ENCODE peak calls at places on chromosomes 16 and 17, in six cellular contexts. D is CD4-positive, alpha-beta memory T cell; M is A549; X is tibial artery; C is thyroid gland; R is IMR-90. V is an unnamed sample.
A peak's percentile ranks its signal among the peaks of the same experiment; 100 is the strongest.

GRCh38 chr16:50196736-50197135 is 43.6 kb downstream of the TENT4B start:
- DNase-seq in D (peak; percentile 46), M (no peak), X (no peak), C (no peak), R (peak; percentile 41), V (no peak)

GRCh38 chr17:65485388-65486299 is 75.8 kb downstream of the AXIN2 start:
- DNase-seq in D (no peak), M (no peak), X (peak; percentile 73), C (peak; percentile 98), R (no peak), V (peak; percentile 91)

GRCh38 chr17:42472709-42473521 is 14.2 kb downstream of the ATP6V0A1 start:
- DNase-seq in D (no peak), M (peak; percentile 45), X (no peak), C (no peak), R (peak; percentile 93), V (no peak)

GRCh38 chr16:9946022-9946720 is 236.1 kb downstream of the GRIN2A start:
- DNase-seq in D (no peak), M (no peak), X (no peak), C (no peak), R (no peak), V (no peak)

GRCh38 chr16:74743668-74744299 is 30.8 kb downstream of the FA2H start:
- DNase-seq in D (no peak), M (peak; percentile 99), X (no peak), C (peak; percentile 95), R (peak; percentile 79), V (no peak)

GRCh38 chr17:2710804-2711607 is 558 bp downstream of the CLUH start:
- DNase-seq in D (peak; percentile 34), M (no peak), X (no peak), C (no peak), R (no peak), V (peak; percentile 76)

GRCh38 chr17:73436966-73437365 is 125.2 kb upstream of the CDC42EP4 start:
- DNase-seq in D (no peak), M (no peak), X (no peak), C (no peak), R (peak; percentile 4), V (no peak)

GRCh38 chr17:46028374-46028773 is 29.3 kb downstream of the STH start:
- DNase-seq in D (no peak), M (no peak), X (no peak), C (no peak), R (no peak), V (no peak)

GRCh38 chr16:29784901-29785500 is 5.5 kb upstream of the KIF22 start:
- DNase-seq in D (peak; percentile 70), M (peak; percentile 38), X (peak; percentile 49), C (peak; percentile 93), R (peak; percentile 22), V (peak; percentile 86)

GRCh38 chr17:40558651-40559015 is 6.6 kb downstream of the CCR7 start:
- DNase-seq in D (no peak), M (no peak), X (no peak), C (no peak), R (no peak), V (no peak)

GRCh38 chr17:13584701-13585080 is 17.0 kb downstream of the HS3ST3A1 start:
- DNase-seq in D (no peak), M (no peak), X (no peak), C (no peak), R (peak; percentile 76), V (no peak)

GRCh38 chr17:45580914-45581313 is 90.4 kb upstream of the PLEKHM1 start:
- DNase-seq in D (no peak), M (peak; percentile 15), X (no peak), C (no peak), R (no peak), V (no peak)

GRCh38 chr16:64440421-64440831 is 681.4 kb downstream of the CDH11 start:
- DNase-seq in D (no peak), M (peak; percentile 32), X (peak; percentile 27), C (peak; percentile 7), R (peak; percentile 99), V (no peak)

GRCh38 chr16:64440005-64440404 is 681.9 kb downstream of the CDH11 start:
- DNase-seq in D (no peak), M (no peak), X (no peak), C (no peak), R (no peak), V (no peak)

GRCh38 chr16:64437706-64438329 is 684.0 kb downstream of the CDH11 start:
- DNase-seq in D (no peak), M (no peak), X (no peak), C (no peak), R (no peak), V (no peak)

GRCh38 chr16:64434526-64435069 is 687.3 kb downstream of the CDH11 start:
- DNase-seq in D (no peak), M (no peak), X (no peak), C (no peak), R (no peak), V (no peak)
- H3K9me3 ChIP-seq in D (no peaks in the 10 kb centered on the region), M (no peaks in the 10 kb centered on the region), X (no peaks in the 10 kb centered on the region), C (no peaks in the 10 kb centered on the region), R (peaks cover 2% of the 10 kb centered on the region), V (no peaks in the 10 kb centered on the region)

GRCh38 chr17:77455878-77456234 is 315.1 kb downstream of the SEC14L1 start:
- DNase-seq in D (no peak), M (no peak), X (no peak), C (no peak), R (no peak), V (no peak)

GRCh38 chr17:77456271-77456950 is 315.6 kb downstream of the SEC14L1 start:
- DNase-seq in D (peak; percentile 57), M (no peak), X (no peak), C (no peak), R (no peak), V (no peak)

GRCh38 chr17:77454560-77455095 is 313.9 kb downstream of the SEC14L1 start:
- DNase-seq in D (no peak), M (no peak), X (no peak), C (no peak), R (no peak), V (no peak)

GRCh38 chr17:77453613-77454559 is 313.1 kb downstream of the SEC14L1 start:
- DNase-seq in D (peak; percentile 65), M (no peak), X (no peak), C (no peak), R (no peak), V (no peak)

DNA sequence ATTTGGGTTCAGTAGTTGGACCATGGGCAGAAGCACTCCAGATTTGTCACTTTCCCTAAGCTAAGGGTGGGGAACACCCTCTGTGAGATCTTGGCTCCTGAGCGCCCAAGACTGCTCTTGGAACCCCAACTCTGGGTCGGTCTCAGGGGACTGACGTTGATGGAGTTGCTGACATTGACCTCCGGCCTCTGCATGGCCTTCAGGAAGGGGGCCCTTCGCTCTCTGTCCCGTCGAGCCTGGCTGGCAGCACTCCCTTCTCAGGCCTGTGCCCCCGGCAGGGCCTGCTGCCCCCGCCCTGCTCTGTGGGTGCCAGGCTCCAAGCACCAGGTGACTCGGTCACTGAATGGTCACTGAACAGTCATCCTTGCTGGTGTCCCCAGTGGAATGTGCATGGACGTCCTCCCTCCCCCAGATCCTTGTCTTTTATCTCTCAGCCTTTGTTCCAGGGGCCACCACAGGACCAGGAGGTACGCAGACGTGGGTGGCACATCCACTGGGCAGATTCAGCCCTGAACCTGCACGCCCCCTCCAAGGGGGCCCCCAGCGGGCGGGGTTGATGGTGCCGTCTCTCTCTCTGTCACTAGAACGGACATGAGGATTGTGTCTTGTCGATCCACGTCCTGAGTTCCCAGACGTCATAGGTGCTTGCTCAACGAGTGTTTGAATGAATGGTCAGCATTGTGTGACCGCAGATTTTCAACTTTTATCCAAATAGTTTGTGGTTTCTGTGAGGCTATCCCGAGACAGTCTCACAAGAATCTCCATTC is 314.5 kb downstream of the SEC14L1 start:
- DNase-seq in D (no peak), M (no peak), X (no peak), C (no peak), R (peak; percentile 96), V (no peak)
- H3K4me3 ChIP-seq in D (peak overlapping the region; percentile 100), M (no peak overlapping the region), X (no peak overlapping the region), C (no peak overlapping the region), R (no peak overlapping the region), V (no peak overlapping the region)

DNA sequence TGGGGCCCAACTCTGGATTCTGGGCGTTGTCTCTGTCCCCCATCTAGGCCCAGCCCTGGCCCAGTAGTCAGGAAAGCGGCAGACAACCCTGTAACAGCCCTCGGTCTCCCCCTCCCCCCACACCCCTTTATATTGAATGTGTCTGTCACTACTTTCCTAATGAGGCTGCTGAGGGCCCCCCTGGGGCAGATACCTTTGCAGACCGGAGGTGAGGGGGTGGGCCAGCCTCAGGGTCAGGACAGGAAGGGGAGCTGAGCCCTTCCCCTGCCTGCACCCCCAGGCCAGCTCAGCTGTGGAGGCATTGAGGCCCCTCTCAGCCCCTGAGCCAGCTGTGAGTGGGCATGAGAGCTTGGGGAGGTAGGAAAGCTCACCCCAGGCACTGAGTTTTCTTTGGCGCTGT is 17.1 kb downstream of the RAI1 start:
- DNase-seq in D (no peak), M (no peak), X (no peak), C (no peak), R (no peak), V (no peak)
- H3K4me1 ChIP-seq in D (peaks cover 18% of the 10 kb centered on the region), M (peaks cover 72% of the 10 kb centered on the region), X (no peaks in the 10 kb centered on the region), C (peaks cover 48% of the 10 kb centered on the region), R (peaks cover 78% of the 10 kb centered on the region), V (peaks cover 49% of the 10 kb centered on the region)

DNA sequence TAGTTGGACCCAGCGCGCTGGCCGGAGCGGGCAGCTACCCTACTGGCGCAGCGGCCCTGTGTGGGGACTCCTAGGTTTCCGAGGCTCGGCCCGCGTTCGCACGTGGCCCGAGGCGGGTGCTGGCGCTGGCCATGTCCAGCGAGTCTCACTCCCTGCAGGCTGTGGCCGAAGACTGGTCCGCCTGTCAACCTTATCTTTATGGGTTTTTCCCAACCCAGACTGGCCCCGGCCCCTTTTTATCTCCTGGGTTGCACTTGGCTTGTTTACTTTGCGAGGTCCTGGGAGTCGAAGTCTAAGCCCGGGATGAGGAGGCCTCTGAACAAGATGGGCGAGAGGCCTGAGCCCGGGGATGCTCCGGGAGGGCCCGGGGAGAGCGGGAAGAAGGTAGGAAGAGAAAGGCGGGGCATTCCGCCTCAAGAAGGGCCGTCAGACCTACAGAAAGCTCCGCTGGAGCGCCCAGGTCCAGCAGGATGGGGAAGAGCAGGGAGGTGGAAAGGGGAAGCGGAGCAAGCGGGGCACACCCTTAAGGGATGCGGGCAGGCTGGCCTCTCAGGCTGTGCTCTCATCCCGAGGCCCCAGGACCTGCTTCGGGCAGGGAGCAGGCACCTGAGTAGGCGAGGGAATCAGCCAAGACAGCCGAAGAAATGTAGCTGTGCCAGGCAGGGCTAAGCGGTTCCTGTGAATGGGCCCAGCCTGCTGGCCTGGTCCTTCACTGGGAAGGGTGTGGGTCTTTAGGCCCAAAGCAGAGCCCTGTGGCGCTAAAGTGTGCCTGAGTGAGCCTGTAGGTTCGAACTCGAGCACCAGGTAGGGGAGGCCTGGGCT is 2.9 kb downstream of the TBX4 start:
- DNase-seq in D (no peak), M (no peak), X (no peak), C (no peak), R (no peak), V (no peak)
- H3K9me3 ChIP-seq in D (no peaks in the 10 kb centered on the region), M (peaks cover 2% of the 10 kb centered on the region), X (no peaks in the 10 kb centered on the region), C (no peaks in the 10 kb centered on the region), R (peaks cover 38% of the 10 kb centered on the region), V (no peaks in the 10 kb centered on the region)

GRCh38 chr17:82061047-82061925 is 4.3 kb downstream of the DUS1L start:
- DNase-seq in D (no peak), M (no peak), X (no peak), C (no peak), R (no peak), V (peak; percentile 9)
- H3K4me3 ChIP-seq in D (no peak overlapping the region), M (no peak overlapping the region), X (no peak overlapping the region), C (no peak overlapping the region), R (no peak overlapping the region), V (no peak overlapping the region)